ENCODE peak calls at places on chromosomes 11 and 22, in eight cellular contexts. M, I, A, S, E, O, K and C are unnamed samples.

GRCh38 chr11:100546714-100547113 is 140.4 kb upstream of the ARHGAP42 start:
- DNase-seq in I (peak; percentile 36), M (no peak), O (no peak), K (peak; percentile 39), S (no peak), A (peak; percentile 56), E (peak; percentile 40), C (no peak)

GRCh38 chr22:37138879-37139561 is 10.7 kb downstream of the IL2RB start:
- DNase-seq in E (no peak), M (no peak), A (no peak), S (no peak), K (no peak), O (no peak), I (no peak), C (no peak)

GRCh38 chr11:75199412-75199955 is 41.1 kb upstream of the TPBGL start:
- DNase-seq in I (peak; percentile 22), E (no peak), O (no peak), M (no peak), K (no peak), A (no peak), S (no peak), C (no peak)

GRCh38 chr11:74182635-74183034 is 11.5 kb downstream of the PPME1 start:
- DNase-seq in O (no peak), M (no peak), A (no peak), S (no peak), E (no peak), K (no peak), I (no peak), C (no peak)

GRCh38 chr11:78179459-78180071 is 8.9 kb downstream of the KCTD21 start:
- DNase-seq in S (no peak), A (no peak), O (no peak), I (no peak), K (no peak), E (no peak), M (no peak), C (no peak)

GRCh38 chr11:110092577-110093406 is at the start of gene ZC3H12C:
- DNase-seq in E (peak; percentile 93), A (peak; percentile 87), O (peak; percentile 83), S (peak; percentile 54), I (peak; percentile 73), M (peak; percentile 92), K (peak; percentile 82), C (peak; percentile 80)

GRCh38 chr22:20009582-20010306 is 6.9 kb downstream of the ARVCF start:
- DNase-seq in O (no peak), I (no peak), A (no peak), M (no peak), E (no peak), K (no peak), S (no peak), C (no peak)

GRCh38 chr11:104738918-104739317 is 159.3 kb downstream of the CASP12 start:
- DNase-seq in E (no peak), S (no peak), A (no peak), O (no peak), K (no peak), M (no peak), I (no peak), C (no peak)

GRCh38 chr22:50252081-50253045 is 1.3 kb upstream of the HDAC10 start:
- DNase-seq in A (peak; percentile 40), O (peak; percentile 51), K (peak; percentile 72), S (peak; percentile 82), M (peak; percentile 91), I (peak; percentile 35), E (peak; percentile 64), C (peak; percentile 79)

GRCh38 chr11:122618927-122619326 is 36.6 kb upstream of the UBASH3B start:
- DNase-seq in E (no peak), I (no peak), O (no peak), S (no peak), M (no peak), K (no peak), A (no peak), C (no peak)

GRCh38 chr11:126426820-126427749 is 71.6 kb downstream of the ST3GAL4 start:
- DNase-seq in O (no peak), S (no peak), I (no peak), M (no peak), K (no peak), E (no peak), A (no peak), C (no peak)

GRCh38 chr11:43920598-43921419 is 21.6 kb upstream of the C11orf96 start:
- DNase-seq in K (peak; percentile 86), S (no peak), I (no peak), E (peak; percentile 100), A (no peak), O (no peak), M (no peak), C (no peak)

GRCh38 chr11:2860636-2861035 is 24.9 kb downstream of the CDKN1C start:
- DNase-seq in M (no peak), A (no peak), K (peak; percentile 40), E (peak; percentile 52), O (no peak), I (no peak), S (no peak), C (no peak)

GRCh38 chr11:1604711-1605110 is 3.6 kb downstream of the KRTAP5-3 start:
- DNase-seq in E (no peak), K (no peak), M (no peak), O (no peak), S (no peak), A (no peak), I (no peak), C (no peak)

GRCh38 chr11:1059759-1060158 is 14.9 kb upstream of the MUC2 start:
- DNase-seq in I (no peak), E (no peak), K (no peak), M (peak; percentile 73), A (no peak), S (no peak), O (no peak), C (no peak)

GRCh38 chr11:95799531-95799930 is 9.2 kb downstream of the CEP57 start:
- DNase-seq in A (no peak), I (no peak), M (no peak), S (no peak), K (no peak), E (no peak), O (no peak), C (no peak)

GRCh38 chr11:94032725-94033124 is 11.6 kb downstream of the HEPHL1 start:
- DNase-seq in S (no peak), E (no peak), M (no peak), O (no peak), K (no peak), I (no peak), A (no peak), C (no peak)

GRCh38 chr11:95296165-95296564 is 65.2 kb upstream of the SESN3 start:
- DNase-seq in I (no peak), E (no peak), A (no peak), S (no peak), O (no peak), K (no peak), M (no peak), C (no peak)